ENCODE peak calls at places on chromosomes 2 and 18, in four cellular contexts. C is transverse colon, K is testis, Z is A549. F is an unnamed sample.

GRCh38 chr2:182870227-182870626 is 3.8 kb upstream of the FRZB start:
- DNase-seq in K (peak; percentile 38), Z (peak; percentile 52), C (no peak), F (peak; percentile 35)

GRCh38 chr2:162890690-162891311 is 52.2 kb upstream of the KCNH7 start:
- DNase-seq in Z (peak; percentile 75), C (no peak), K (peak; percentile 45), F (peak; percentile 66)

GRCh38 chr2:124035001-124035400 is 9.9 kb downstream of the CNTNAP5 start:
- DNase-seq in Z (no peak), K (no peak), C (no peak), F (no peak)

GRCh38 chr2:190744041-190744440 is 95.2 kb downstream of the NAB1 start:
- DNase-seq in K (no peak), C (no peak), Z (no peak), F (no peak)

GRCh38 chr2:145141981-145142380 is 622.1 kb upstream of the ZEB2 start:
- DNase-seq in Z (no peak), C (no peak), K (no peak), F (peak; percentile 42)

GRCh38 chr18:13381907-13382682 is 163.5 kb downstream of the LDLRAD4 start:
- DNase-seq in Z (peak; percentile 4), C (peak; percentile 66), K (peak; percentile 57), F (no peak)

GRCh38 chr2:235286624-235287368 is 207.0 kb upstream of the AGAP1 start:
- DNase-seq in K (no peak), C (no peak), Z (no peak), F (no peak)

GRCh38 chr2:1140389-1141003 is 189.8 kb downstream of the SNTG2 start:
- DNase-seq in C (no peak), Z (peak; percentile 22), K (peak; percentile 58), F (peak; percentile 27)

GRCh38 chr2:149473538-149473937 is 114.0 kb downstream of the MMADHC start:
- DNase-seq in Z (no peak), C (no peak), K (no peak), F (no peak)

GRCh38 chr2:31339696-31340095 is 74.8 kb downstream of the XDH start:
- DNase-seq in K (no peak), C (no peak), Z (no peak), F (no peak)

DNA sequence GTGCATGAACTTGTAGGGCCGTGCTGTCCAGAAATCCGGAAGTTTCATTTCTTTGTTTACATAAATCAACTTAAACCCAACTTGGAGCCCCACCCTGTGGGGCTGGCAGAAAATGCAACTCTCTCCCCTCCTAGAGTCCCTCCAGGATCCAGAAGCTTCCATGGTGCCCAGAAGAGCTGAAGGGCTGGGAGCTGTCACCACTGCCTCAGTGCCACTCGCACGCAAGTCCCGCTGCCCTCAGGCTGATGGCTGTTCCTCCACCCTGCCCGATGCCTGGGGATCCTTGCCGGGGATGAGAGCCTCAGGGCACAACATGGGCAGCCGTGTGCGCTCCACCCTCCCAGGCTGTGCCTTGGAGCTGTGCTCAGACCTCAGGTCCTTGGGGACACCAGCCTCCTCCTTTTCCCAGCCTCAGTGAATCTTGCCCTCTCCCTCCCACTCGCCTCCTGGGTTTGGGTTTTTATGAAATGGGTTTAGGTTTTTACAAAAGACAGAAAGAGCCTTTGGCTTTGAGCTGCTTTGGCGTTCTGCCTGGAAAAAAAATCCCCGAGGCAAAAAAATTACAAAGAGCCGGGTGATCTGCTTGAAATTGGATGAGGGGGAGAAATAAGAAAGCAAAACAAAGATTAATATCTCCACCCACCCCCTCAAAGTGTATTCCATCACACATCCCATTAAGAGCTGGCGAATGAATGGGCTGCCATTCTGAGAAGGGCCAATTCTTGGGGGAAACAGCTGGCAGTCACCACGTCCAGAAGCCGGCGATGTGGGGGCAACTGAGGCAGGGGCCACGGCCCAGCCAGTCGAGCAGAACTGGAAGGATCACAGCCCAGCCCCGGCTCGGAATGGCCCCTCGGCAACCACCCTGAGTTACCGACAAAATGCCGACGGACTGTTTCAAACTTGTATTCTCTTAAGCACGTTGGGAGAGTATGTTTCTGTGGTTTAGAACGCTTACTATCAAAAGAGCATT is 155.4 kb downstream of the TWIST2 start:
- DNase-seq in C (no peak), K (peak; percentile 36), Z (no peak), F (no peak)
- H3K4me3 ChIP-seq in C (no peak overlapping the region), K (no peak overlapping the region), Z (no peak overlapping the region), F (no peak overlapping the region)

DNA sequence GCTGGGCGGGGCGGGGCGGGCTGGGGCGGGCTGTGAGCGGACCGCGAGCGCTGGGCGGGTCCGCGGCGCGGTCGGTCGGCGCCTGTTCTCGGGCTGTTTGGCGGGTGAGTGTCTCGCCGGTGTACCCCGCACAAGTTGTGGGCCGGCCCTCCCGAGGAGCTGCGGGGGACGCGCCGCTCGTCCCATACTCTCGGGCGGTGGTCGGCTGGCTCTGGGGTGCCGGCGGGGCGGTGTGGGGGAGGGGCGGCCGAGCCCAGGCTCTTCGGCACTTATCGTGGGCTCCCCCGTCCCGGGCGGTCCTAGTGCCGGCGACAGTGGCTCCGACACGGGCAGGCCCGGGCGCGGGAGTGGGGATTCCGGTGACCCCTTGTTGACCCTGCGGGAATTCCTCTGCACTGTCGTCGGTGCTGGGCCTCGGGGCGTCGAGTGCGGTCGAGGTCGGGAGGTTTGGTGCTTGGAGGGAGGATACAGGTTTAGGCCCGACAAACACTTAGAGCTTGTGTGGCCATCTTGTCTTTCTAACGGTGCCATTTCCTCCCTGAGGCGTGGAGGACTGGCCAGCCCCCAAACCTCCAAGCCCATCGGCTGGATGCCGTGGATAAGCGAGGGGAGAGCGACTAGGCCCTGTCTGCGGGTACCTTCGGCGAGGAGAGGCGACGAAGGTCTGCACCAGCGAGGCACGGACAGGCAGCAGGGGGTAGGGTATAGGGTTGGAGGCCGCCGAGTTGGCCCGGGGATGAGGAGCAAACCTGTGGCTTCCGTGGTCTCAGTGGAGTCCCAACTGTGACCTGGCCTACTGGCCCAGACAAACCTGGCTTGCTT is at the start of gene SEPTIN2:
- DNase-seq in K (peak; percentile 86), C (peak; percentile 78), Z (peak; percentile 76), F (no peak)
- TF ChIP-seq POLR2A in K (peak; percentile 57), C (peak; percentile 60), Z (peak; percentile 68), F (peak; percentile 81)

DNA sequence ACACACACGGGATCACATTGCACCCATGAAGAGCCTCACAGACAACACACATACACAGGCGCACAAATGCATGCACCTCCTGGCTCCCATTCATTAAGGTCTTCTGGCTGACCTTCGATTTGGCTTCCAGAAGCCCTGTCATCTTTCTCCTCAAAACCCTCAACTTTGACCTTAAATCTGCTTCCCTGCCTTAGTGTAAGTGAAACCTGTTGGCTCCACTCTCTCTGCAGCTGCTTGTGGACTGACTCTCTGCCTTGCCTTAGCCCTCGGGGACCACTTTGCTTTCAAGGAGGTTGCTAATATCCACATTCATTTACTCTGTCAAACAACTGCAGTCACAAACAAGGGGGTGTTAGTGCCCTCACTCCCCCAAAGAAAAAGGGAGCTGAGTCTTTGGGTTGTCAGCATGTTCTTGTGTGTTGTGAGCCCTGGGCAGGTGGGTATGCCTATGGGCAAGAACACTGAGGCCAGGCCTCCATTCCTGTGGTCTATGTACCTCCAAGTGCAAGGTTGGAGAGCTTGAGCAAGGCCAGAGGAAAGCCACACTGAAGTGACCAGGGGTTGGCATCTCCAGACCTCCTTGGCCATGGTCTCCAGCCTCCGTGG is 3.9 kb downstream of the OSR1 start:
- DNase-seq in C (no peak), Z (no peak), K (no peak), F (no peak)
- H3K4me3 ChIP-seq in C (peak overlapping the region; percentile 70), Z (no peak overlapping the region), K (peak overlapping the region; percentile 84), F (no peak overlapping the region)

DNA sequence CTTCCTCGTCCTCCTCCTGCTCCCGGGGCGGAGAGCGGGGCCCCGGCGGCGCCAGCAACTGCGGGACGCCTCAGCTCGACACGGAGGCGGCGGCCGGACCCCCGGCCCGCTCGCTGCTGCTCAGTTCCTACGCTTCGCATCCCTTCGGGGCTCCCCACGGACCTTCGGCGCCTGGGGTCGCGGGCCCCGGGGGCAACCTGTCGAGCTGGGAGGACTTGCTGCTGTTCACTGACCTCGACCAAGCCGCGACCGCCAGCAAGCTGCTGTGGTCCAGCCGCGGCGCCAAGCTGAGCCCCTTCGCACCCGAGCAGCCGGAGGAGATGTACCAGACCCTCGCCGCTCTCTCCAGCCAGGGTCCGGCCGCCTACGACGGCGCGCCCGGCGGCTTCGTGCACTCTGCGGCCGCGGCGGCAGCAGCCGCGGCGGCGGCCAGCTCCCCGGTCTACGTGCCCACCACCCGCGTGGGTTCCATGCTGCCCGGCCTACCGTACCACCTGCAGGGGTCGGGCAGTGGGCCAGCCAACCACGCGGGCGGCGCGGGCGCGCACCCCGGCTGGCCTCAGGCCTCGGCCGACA is 2.0 kb downstream of the GATA6 start:
- DNase-seq in Z (no peak), K (no peak), C (no peak), F (no peak)
- TF ChIP-seq POLR2A in Z (no peak), K (no peak), C (no peak), F (no peak)

GRCh38 chr18:45336431-45336830 is 278.8 kb upstream of the SLC14A2 start:
- DNase-seq in Z (no peak), K (no peak), C (no peak), F (no peak)

GRCh38 chr18:45339819-45340550 is 275.3 kb upstream of the SLC14A2 start:
- DNase-seq in C (no peak), K (no peak), Z (no peak), F (no peak)

GRCh38 chr18:45334188-45334587 is 281.1 kb upstream of the SLC14A2 start:
- DNase-seq in C (no peak), K (no peak), Z (no peak), F (no peak)

GRCh38 chr18:45335644-45336043 is 279.6 kb upstream of the SLC14A2 start:
- DNase-seq in Z (no peak), K (no peak), C (no peak), F (no peak)

DNA sequence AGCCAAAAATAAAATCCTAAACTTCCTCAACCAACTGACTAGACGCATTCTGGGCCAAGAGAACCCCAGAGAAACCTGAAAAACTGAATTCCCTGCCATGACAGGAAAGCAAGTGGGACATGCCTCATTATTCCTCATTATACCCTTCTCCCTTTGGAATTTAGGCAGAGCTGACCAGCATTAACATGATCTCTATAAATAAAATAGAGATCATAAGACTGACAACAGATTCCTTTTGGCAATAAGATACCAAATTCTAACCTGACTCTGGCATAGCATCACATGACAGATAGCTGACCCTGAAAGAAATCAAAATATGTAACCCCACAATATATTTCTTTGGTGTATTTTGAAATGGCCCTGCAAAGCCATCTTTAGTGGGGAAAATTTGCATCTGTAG is 277.8 kb upstream of the SLC14A2 start:
- DNase-seq in C (no peak), K (no peak), Z (no peak), F (no peak)
- H3K4me3 ChIP-seq in C (no peak overlapping the region), K (no peak overlapping the region), Z (no peak overlapping the region), F (no peak overlapping the region)

DNA sequence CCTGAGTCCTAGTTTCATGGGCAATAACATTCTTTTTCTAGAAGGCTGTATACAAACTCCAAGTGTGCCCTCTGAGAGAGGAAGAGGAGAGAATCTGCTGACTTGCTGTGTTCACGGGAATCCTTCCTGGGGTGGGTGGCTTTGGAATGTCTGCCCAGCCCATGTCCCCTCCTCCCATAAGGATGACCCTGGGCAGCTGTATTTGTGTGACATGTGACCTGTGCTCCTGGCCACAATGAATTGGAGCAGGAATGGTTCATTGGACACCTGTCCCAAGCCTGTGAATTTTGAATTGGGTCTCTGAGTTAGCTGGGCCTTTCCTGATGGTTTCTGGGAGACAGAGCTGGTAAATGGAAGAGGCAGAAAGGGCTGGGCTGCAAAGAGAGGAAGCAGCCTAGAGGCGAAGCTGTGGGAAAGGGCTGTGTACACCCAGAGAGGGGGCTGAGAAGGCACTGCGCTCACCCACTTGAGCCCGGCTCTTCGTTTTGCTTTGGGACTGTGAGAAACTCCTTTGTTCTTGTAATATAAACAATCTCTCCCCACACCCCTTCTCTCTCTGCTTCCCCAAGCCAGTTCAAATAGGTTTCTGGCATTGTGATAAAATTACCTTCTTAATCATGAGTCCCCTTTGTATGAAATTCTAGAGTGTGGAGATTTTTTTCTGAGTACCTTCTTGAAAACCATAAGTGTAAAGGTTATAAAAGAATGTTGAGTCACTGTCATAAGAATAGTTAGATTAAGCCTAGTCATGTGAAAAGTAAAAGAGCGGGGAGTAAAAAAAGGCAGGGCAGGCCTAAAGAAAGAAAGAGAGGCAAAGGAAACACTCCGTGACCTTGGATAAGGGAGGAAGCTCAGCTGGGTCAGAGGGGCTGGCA is 49.8 kb downstream of the SLC4A5 start:
- DNase-seq in Z (no peak), K (no peak), C (no peak), F (no peak)
- TF ChIP-seq POLR2A in Z (no peak), K (no peak), C (no peak), F (no peak)

GRCh38 chr2:9086465-9086864 is 83.0 kb upstream of the MBOAT2 start:
- DNase-seq in C (no peak), Z (no peak), K (no peak), F (no peak)
- H3K4me3 ChIP-seq in C (no peak overlapping the region), Z (no peak overlapping the region), K (no peak overlapping the region), F (no peak overlapping the region)

F was measured in NB4.